ENCODE peak calls at places on chromosomes 16 and 17, in four cellular contexts. Y is heart right ventricle, A is tibial artery, F is MM.1S. E is an unnamed sample.

GRCh38 chr16:22641030-22641671 is 130.5 kb downstream of the NPIPB5 start:
- DNase-seq in Y (no peak), A (no peak), F (peak), E (no peak)

GRCh38 chr17:13395346-13395745 is 206.4 kb downstream of the HS3ST3A1 start:
- DNase-seq in Y (no peak), A (no peak), F (no peak), E (no peak)

GRCh38 chr16:50539053-50539615 is 9.1 kb upstream of the NKD1 start:
- DNase-seq in Y (no peak), A (no peak), F (no peak), E (no peak)

GRCh38 chr17:61335105-61335844 is 64.4 kb upstream of the TBX2 start:
- DNase-seq in Y (no peak), A (no peak), F (no peak), E (no peak)

GRCh38 chr17:44144966-44145739 is 3.4 kb downstream of the HROB start:
- DNase-seq in Y (peak), A (no peak), F (no peak), E (no peak)

GRCh38 chr17:21201302-21201602 is 12.7 kb downstream of the TMEM11 start:
- DNase-seq in Y (no peak), A (no peak), F (no peak), E (no peak)

GRCh38 chr16:30366511-30366910 is 3.8 kb downstream of the TBC1D10B start:
- DNase-seq in Y (no peak), A (no peak), F (no peak), E (no peak)

GRCh38 chr16:46743232-46743719 is 4.9 kb downstream of the MYLK3 start:
- DNase-seq in Y (peak), A (peak), F (no peak), E (peak)

GRCh38 chr17:50986989-50987660 is 121.0 kb upstream of the TOB1 start:
- DNase-seq in Y (no peak), A (no peak), F (no peak), E (no peak)

GRCh38 chr17:63086483-63087185 is 120.6 kb downstream of the TANC2 start:
- DNase-seq in Y (no peak), A (no peak), F (no peak), E (no peak)

GRCh38 chr16:8342276-8342675 is 248.0 kb downstream of the TMEM114 start:
- DNase-seq in Y (no peak), A (no peak), F (no peak), E (peak)

GRCh38 chr17:27319536-27320221 is 25.8 kb downstream of the WSB1 start:
- DNase-seq in Y (peak), A (peak), F (no peak), E (peak)

GRCh38 chr16:70659953-70660671 is 13.8 kb downstream of the IL34 start:
- DNase-seq in Y (no peak), A (no peak), F (no peak), E (no peak)

GRCh38 chr17:80101160-80101945 is at the start of gene GAA:
- DNase-seq in Y (peak), A (peak), F (peak), E (peak)

GRCh38 chr16:72029567-72030271 is 21.2 kb downstream of the DHODH start:
- DNase-seq in Y (no peak), A (no peak), F (no peak), E (no peak)

GRCh38 chr17:42268236-42268635 is 8.0 kb downstream of the STAT5B start:
- DNase-seq in Y (no peak), A (no peak), F (no peak), E (no peak)

GRCh38 chr16:50335198-50335958 is 33.4 kb downstream of the BRD7 start:
- DNase-seq in Y (no peak), A (no peak), F (peak), E (no peak)

GRCh38 chr17:66782866-66783265 is 52.1 kb upstream of the CACNG5 start:
- DNase-seq in Y (no peak), A (no peak), F (no peak), E (no peak)

GRCh38 chr17:2174048-2174447 is 119.1 kb downstream of the HIC1 start:
- DNase-seq in Y (no peak), A (no peak), F (no peak), E (no peak)

GRCh38 chr16:1206326-1206725 is 18.7 kb downstream of the TPSG1 start:
- DNase-seq in Y (no peak), A (no peak), F (no peak), E (no peak)

GRCh38 chr17:43327421-43327820 is 71.4 kb upstream of the ARL4D start:
- DNase-seq in Y (no peak), A (no peak), F (no peak), E (no peak)

GRCh38 chr16:5030251-5030870 is 3.4 kb downstream of the NAGPA start:
- DNase-seq in Y (no peak), A (no peak), F (no peak), E (no peak)

GRCh38 chr17:72176516-72176851 is 55.7 kb downstream of the SOX9 start:
- DNase-seq in Y (no peak), A (no peak), F (no peak), E (no peak)

GRCh38 chr17:78341559-78342437 is 18.1 kb downstream of the SOCS3 start:
- DNase-seq in Y (peak), A (peak), F (no peak), E (peak)

GRCh38 chr16:71540-72341 is 690 bp downstream of the RHBDF1 start:
- DNase-seq in Y (peak), A (peak), F (no peak), E (peak)

GRCh38 chr17:27378482-27379200 is 77.6 kb upstream of the KSR1 start:
- DNase-seq in Y (no peak), A (peak), F (no peak), E (no peak)

GRCh38 chr17:58756246-58757161 is 850 bp downstream of the PPM1E start:
- DNase-seq in Y (no peak), A (no peak), F (peak), E (peak)

GRCh38 chr17:63503330-63503685 is 19.9 kb upstream of the KCNH6 start:
- DNase-seq in Y (no peak), A (no peak), F (no peak), E (no peak)

GRCh38 chr16:74296120-74296464 is 522 bp upstream of the PSMD7 start:
- DNase-seq in Y (peak), A (no peak), F (no peak), E (no peak)

GRCh38 chr17:19717031-19717360 is 612 bp upstream of the SLC47A2 start:
- DNase-seq in Y (no peak), A (no peak), F (no peak), E (peak)

GRCh38 chr17:12955521-12955920 is 62.3 kb downstream of the ELAC2 start:
- DNase-seq in Y (no peak), A (no peak), F (no peak), E (no peak)

GRCh38 chr16:11329080-11329491 is 16.2 kb upstream of the RMI2 start:
- DNase-seq in Y (no peak), A (no peak), F (peak), E (no peak)

GRCh38 chr16:2096853-2097620 is 38.7 kb downstream of the PKD1 start:
- DNase-seq in Y (no peak), A (no peak), F (no peak), E (no peak)

GRCh38 chr16:17329412-17329811 is 141.3 kb downstream of the XYLT1 start:
- DNase-seq in Y (no peak), A (peak), F (no peak), E (no peak)

GRCh38 chr16:22132801-22133200 is 29.5 kb upstream of the SDR42E2 start:
- DNase-seq in Y (no peak), A (no peak), F (no peak), E (no peak)

GRCh38 chr17:82772026-82772425 is 20.2 kb downstream of the TBCD start:
- DNase-seq in Y (no peak), A (no peak), F (no peak), E (no peak)

GRCh38 chr17:12089809-12090384 is 69.2 kb downstream of the MAP2K4 start:
- DNase-seq in Y (no peak), A (no peak), F (no peak), E (no peak)

GRCh38 chr17:63035695-63036094 is 69.7 kb downstream of the TANC2 start:
- DNase-seq in Y (no peak), A (no peak), F (peak), E (no peak)

DNA sequence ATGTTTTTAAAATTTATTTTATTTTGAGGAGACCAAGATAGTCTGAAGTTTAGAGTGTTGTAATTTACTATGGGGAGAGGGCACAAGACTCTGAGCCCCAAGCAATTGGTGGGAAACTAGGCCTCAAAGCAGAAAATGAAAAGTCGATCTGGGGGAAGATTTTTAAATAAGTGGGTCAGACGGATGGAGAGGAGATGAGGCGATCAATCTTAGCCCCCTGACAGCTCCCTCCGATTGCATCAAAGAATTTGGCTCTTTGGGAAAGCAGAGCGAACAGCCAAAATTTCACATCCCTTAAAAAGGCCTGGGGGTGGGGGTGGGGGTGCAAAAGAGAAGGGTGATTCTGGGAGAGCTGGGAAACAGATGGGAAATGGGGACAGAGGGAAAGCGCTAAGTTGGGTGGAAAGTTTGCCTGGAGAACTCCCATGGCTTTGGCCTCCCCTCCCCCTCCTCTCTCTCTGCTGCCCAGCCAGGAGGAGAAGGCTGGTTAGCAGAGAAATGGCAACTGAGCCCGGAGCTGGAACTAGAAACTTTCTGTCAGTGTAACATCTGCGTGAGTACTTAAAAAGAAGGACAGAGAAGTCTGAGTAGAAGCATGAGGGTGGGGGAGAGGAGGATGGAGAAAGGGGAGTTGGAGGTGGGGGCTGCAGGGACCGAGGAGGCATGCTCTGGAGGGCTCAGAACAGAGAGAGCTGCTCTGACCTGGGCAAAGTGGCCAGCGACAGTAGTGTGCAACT is 1.4 kb upstream of the HOXB2 start:
- DNase-seq in Y (no peak), A (no peak), F (no peak), E (no peak)
- H3K4me3 ChIP-seq in Y (no peak), A (peak), F (no peak), E (no peak)

GRCh38 chr16:86540894-86541293 is 14.1 kb downstream of the MTHFSD start:
- DNase-seq in Y (no peak), A (no peak), F (no peak), E (no peak)
- H3K4me3 ChIP-seq in Y (no peak), A (no peak), F (no peak), E (no peak)

GRCh38 chr16:87847467-87847784 is 21.9 kb downstream of the SLC7A5 start:
- DNase-seq in Y (no peak), A (no peak), F (no peak), E (no peak)

GRCh38 chr16:87845807-87846619 is 23.3 kb downstream of the SLC7A5 start:
- DNase-seq in Y (no peak), A (no peak), F (no peak), E (no peak)

GRCh38 chr16:87845213-87845612 is 24.1 kb downstream of the SLC7A5 start:
- DNase-seq in Y (no peak), A (no peak), F (no peak), E (no peak)

GRCh38 chr16:87847785-87848675 is 21.3 kb downstream of the SLC7A5 start:
- DNase-seq in Y (no peak), A (no peak), F (no peak), E (no peak)

GRCh38 chr16:87846705-87847466 is 22.4 kb downstream of the SLC7A5 start:
- DNase-seq in Y (no peak), A (no peak), F (no peak), E (no peak)
- H3K4me3 ChIP-seq in Y (no peak), A (no peak), F (no peak), E (no peak)

GRCh38 chr17:40177275-40177874 is at the start of gene RAPGEFL1:
- DNase-seq in Y (peak), A (peak), F (peak), E (peak)

GRCh38 chr17:40180694-40181093 is 3.4 kb downstream of the RAPGEFL1 start:
- DNase-seq in Y (no peak), A (no peak), F (no peak), E (peak)

GRCh38 chr17:40179923-40180659 is 2.8 kb downstream of the RAPGEFL1 start:
- DNase-seq in Y (no peak), A (no peak), F (no peak), E (no peak)

GRCh38 chr17:40178021-40178601 is 841 bp downstream of the RAPGEFL1 start:
- DNase-seq in Y (no peak), A (no peak), F (no peak), E (no peak)

GRCh38 chr17:40178660-40179059 is 1.4 kb downstream of the RAPGEFL1 start:
- DNase-seq in Y (no peak), A (no peak), F (no peak), E (no peak)
- H3K4me3 ChIP-seq in Y (no peak), A (no peak), F (no peak), E (no peak)